ENCODE peak calls at places on chromosomes 7 and 10, in four cellular contexts. Q is ovary, L is tibial nerve, Z is aorta. C is an unnamed sample. For H3K4me1, the result is how much of the 10 kb centered on the place peaks cover.

GRCh38 chr10:26860026-26860541 is 674 bp downstream of the ABI1 start:
- DNase-seq in Z (peak), L (peak), Q (peak), C (peak)

GRCh38 chr7:17773289-17773626 is 167.0 kb downstream of the SNX13 start:
- DNase-seq in Z (no peak), L (no peak), Q (no peak), C (no peak)

GRCh38 chr10:129048513-129048912 is 418.5 kb upstream of the MGMT start:
- DNase-seq in Z (no peak), Q (no peak), L (no peak), C (no peak)

GRCh38 chr7:69732203-69732602 is 133.9 kb downstream of the AUTS2 start:
- DNase-seq in Z (no peak), L (no peak), Q (no peak), C (no peak)

GRCh38 chr10:31942892-31943291 is 14.3 kb upstream of the ARHGAP12 start:
- DNase-seq in Z (no peak), L (no peak), Q (no peak), C (no peak)

GRCh38 chr10:129727071-129727470 is 237.0 kb downstream of the EBF3 start:
- DNase-seq in Z (no peak), Q (no peak), L (no peak), C (no peak)

GRCh38 chr7:32892521-32893224 is 1.1 kb upstream of the KBTBD2 start:
- DNase-seq in Q (peak), Z (peak), L (no peak), C (peak)

GRCh38 chr7:45893996-45894664 is 5.8 kb downstream of the IGFBP1 start:
- DNase-seq in Q (no peak), Z (peak), L (no peak), C (no peak)

GRCh38 chr10:122116331-122116730 is 127.4 kb downstream of the TACC2 start:
- DNase-seq in L (no peak), Z (no peak), Q (no peak), C (no peak)

GRCh38 chr10:113132651-113133088 is 182.6 kb downstream of the TCF7L2 start:
- DNase-seq in L (no peak), Z (no peak), Q (no peak), C (no peak)

GRCh38 chr10:124560377-124560776 is 98.8 kb downstream of the LHPP start:
- DNase-seq in L (peak), Z (peak), Q (peak), C (no peak)

DNA sequence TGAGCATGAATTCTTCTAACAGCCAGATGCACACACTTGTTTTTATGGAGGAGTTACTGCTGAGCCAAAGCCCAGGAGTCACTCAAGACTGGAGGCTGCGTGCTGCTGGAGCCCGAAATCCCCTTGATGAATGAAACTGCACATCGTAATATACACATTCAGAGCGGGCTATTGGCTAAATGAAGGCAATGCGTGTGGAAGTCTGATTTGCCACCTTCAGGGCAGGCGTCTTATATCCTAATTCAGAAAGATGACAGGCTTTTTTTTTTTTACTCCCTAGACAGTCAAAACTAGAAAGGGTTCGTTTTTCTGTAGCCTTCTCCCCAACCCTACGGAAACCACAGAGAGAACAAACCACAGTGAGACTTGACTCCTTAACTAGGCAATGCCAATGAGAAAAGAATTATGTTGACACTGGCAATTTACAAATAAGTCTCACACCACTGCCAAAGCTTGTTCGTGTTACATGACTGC is 227.2 kb upstream of the KLF14 start:
- DNase-seq in Q (no peak), Z (no peak), L (no peak), C (peak)
- H3K4me1 ChIP-seq in Q (under half), Z (under half), L (under half), C (half or more)

GRCh38 chr10:86705905-86706304 is 37.6 kb downstream of the LDB3 start:
- DNase-seq in Q (no peak), Z (no peak), L (no peak), C (no peak)
- H3K27ac ChIP-seq in Q (no peak), Z (no peak), L (no peak), C (no peak)

GRCh38 chr10:77875730-77876129 is 50.8 kb downstream of the DLG5 start:
- DNase-seq in Z (no peak), L (no peak), Q (no peak), C (no peak)
- H3K4me1 ChIP-seq in Z (under half), L (under half), Q (under half), C (under half)

GRCh38 chr7:12970626-12971025 is 283.2 kb downstream of the ARL4A start:
- DNase-seq in Z (no peak), L (no peak), Q (no peak), C (no peak)
- H3K27ac ChIP-seq in Z (no peak), L (no peak), Q (no peak), C (no peak)

GRCh38 chr7:130417215-130417614 is 23.6 kb downstream of the CEP41 start:
- DNase-seq in L (no peak), Z (no peak), Q (no peak), C (no peak)
- H3K4me1 ChIP-seq in L (under half), Z (under half), Q (under half), C (half or more)

DNA sequence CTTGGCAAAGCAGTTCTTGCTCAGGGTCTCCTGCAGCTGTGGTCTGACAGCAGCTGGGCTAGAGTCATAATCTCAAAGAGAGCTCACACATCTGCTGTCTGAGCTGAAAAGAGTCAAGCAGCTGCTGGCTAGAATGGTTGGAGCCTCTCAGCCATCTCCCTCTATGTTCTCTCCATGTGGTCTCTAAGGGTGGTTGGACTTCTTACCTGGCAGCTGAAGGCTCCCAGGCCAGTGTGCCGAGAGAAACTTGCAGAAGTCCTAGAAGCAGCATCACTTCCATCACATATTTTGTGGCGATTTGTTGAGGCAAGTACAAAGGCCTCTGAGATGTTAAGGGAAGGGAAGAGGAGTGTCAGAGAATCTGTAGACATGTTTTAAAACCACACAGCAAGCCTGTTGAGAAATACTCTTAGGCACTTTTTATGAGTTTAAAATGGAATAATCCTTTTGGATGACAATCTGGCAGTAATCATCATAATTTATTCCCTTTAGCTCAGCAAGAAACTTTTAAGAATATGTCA is 93.2 kb downstream of the REEP3 start:
- DNase-seq in Z (no peak), L (no peak), Q (no peak), C (no peak)
- H3K27ac ChIP-seq in Z (no peak), L (no peak), Q (peak), C (no peak)

DNA sequence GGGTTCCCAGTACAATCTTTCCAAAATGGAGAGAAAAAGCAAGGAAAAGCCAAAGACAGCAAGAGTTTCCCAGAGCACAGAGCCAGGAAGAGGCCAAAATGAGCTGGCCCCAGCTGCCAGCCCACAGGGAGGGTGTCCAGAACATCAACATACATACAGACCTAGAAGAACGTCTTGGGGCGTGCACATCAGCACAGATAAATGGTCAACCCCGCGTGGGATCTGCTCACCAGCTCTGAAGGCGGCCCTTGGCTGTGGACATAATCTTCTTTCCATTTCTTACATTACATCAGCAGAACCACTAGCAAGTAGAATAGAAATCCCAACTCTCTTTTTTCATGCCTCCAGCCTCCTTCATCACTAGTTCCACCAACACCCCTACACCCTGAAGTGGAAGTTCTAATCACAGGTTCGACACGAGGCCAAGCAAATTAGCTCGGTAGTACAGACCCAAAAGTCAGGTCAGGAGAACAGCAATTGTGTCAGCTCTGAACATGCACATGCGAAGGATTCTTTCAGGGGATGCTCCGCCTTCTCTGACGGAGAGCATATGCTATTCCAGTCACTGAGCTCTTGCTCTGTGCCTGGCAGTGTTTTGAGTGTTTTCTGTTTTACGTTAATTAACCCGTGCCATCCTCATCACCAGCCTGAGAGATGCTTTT is 16.4 kb downstream of the SH3PXD2A start:
- DNase-seq in L (no peak), Z (no peak), Q (no peak), C (no peak)
- H3K4me1 ChIP-seq in L (half or more), Z (under half), Q (under half), C (under half)

GRCh38 chr7:84195295-84196006 is 862 bp upstream of the SEMA3A start:
- DNase-seq in Z (no peak), Q (no peak), L (no peak), C (no peak)

GRCh38 chr7:84193787-84194186 is 802 bp downstream of the SEMA3A start:
- DNase-seq in Q (no peak), L (no peak), Z (no peak), C (no peak)

GRCh38 chr7:84196007-84196551 is 1.5 kb upstream of the SEMA3A start:
- DNase-seq in Z (no peak), L (no peak), Q (no peak), C (no peak)

GRCh38 chr7:84191842-84192241 is 2.7 kb downstream of the SEMA3A start:
- DNase-seq in Q (no peak), Z (no peak), L (no peak), C (no peak)

GRCh38 chr7:84194484-84195260 is at the start of gene SEMA3A:
- DNase-seq in Z (no peak), L (no peak), Q (no peak), C (peak)
- H3K27ac ChIP-seq in Z (no peak), L (no peak), Q (no peak), C (no peak)

GRCh38 chr7:42219447-42219846 is 17.6 kb downstream of the GLI3 start:
- DNase-seq in Q (no peak), L (no peak), Z (no peak), C (no peak)

GRCh38 chr7:42217548-42217947 is 19.5 kb downstream of the GLI3 start:
- DNase-seq in Z (no peak), Q (no peak), L (no peak), C (no peak)

GRCh38 chr7:42221304-42221703 is 15.7 kb downstream of the GLI3 start:
- DNase-seq in Q (no peak), L (no peak), Z (no peak), C (no peak)

GRCh38 chr7:42217053-42217452 is 20.0 kb downstream of the GLI3 start:
- DNase-seq in L (no peak), Z (no peak), Q (no peak), C (no peak)

DNA sequence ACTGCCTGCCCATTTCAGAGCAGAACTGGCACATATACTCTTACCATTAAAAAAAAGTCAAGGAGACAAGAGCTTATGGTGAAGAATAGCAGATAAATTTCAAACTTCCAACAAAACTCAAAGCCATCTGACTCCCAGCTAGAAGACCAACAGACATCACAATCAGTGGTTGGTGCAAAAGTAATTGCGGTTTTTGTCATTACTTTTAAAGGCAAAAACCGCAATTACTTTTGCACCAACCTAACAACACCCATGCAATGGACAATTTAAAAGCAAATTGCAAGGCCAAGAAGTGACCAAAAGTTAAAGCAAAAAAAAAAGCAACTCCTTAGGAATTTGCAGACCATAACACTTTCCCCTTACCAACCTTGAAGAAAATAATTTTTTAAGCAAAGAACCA is 18.8 kb downstream of the GLI3 start:
- DNase-seq in Z (no peak), Q (no peak), L (no peak), C (no peak)
- H3K4me1 ChIP-seq in Z (under half), Q (under half), L (under half), C (under half)